ENCODE peak calls at places on chromosomes 13 and 19, in five cellular contexts. B, X, Z, Y and K are unnamed samples.

GRCh38 chr19:14113762-14114414 is 3.7 kb downstream of the PRKACA start:
- DNase-seq in B (no peak), X (no peak), Z (peak), Y (no peak), K (no peak)

GRCh38 chr19:44113138-44113783 is at the start of gene ZNF225:
- DNase-seq in B (peak), X (peak), Z (peak), Y (peak), K (peak)

GRCh38 chr13:75550159-75550567 is 572 bp downstream of the UCHL3 start:
- DNase-seq in B (no peak), X (peak), Z (no peak), Y (no peak), K (no peak)

GRCh38 chr19:45774765-45775164 is 5.7 kb upstream of the SIX5 start:
- DNase-seq in B (no peak), X (no peak), Z (no peak), Y (no peak), K (no peak)

GRCh38 chr19:982567-983170 is 1.5 kb upstream of the WDR18 start:
- DNase-seq in B (peak), X (peak), Z (peak), Y (peak), K (peak)

GRCh38 chr13:23504188-23504587 is 66.0 kb upstream of the TNFRSF19 start:
- DNase-seq in B (no peak), X (peak), Z (no peak), Y (no peak), K (no peak)

GRCh38 chr13:98143601-98144500 is 957 bp downstream of the FARP1 start:
- DNase-seq in B (no peak), X (peak), Z (no peak), Y (no peak), K (no peak)

GRCh38 chr19:35143231-35143715 is at the start of gene FXYD7:
- DNase-seq in B (no peak), X (no peak), Z (peak), Y (no peak), K (no peak)

GRCh38 chr13:42048625-42049453 is at the start of gene DGKH:
- DNase-seq in B (peak), X (peak), Z (peak), Y (peak), K (no peak)

GRCh38 chr19:53892301-53892980 is 10.4 kb downstream of the PRKCG start:
- DNase-seq in B (no peak), X (no peak), Z (no peak), Y (no peak), K (no peak)

GRCh38 chr19:4183967-4184717 is 1.7 kb downstream of the ANKRD24 start:
- DNase-seq in B (no peak), X (no peak), Z (no peak), Y (no peak), K (no peak)